ENCODE peak calls at places on chromosome X, in five cellular contexts. One of them, this sample, is unnamed.

GRCh38 chrX:17692709-17693346 is 44.5 kb upstream of the SCML1 start:
- DNase-seq in right atrium auricular region: no peak
- DNase-seq in T-helper 2 cell: no peak
- DNase-seq in tibial artery: no peak
- DNase-seq in hepatic stellate cell: no peak
- DNase-seq in this sample: no peak

GRCh38 chrX:136179133-136179532 is 31.8 kb downstream of the FHL1 start:
- DNase-seq in right atrium auricular region: no peak
- DNase-seq in T-helper 2 cell: no peak
- DNase-seq in tibial artery: no peak
- DNase-seq in hepatic stellate cell: no peak
- DNase-seq in this sample: no peak

GRCh38 chrX:49230500-49231232 is 2.5 kb downstream of the CACNA1F start:
- DNase-seq in right atrium auricular region: peak; percentile 66
- DNase-seq in T-helper 2 cell: peak; percentile 32
- DNase-seq in tibial artery: peak; percentile 54
- DNase-seq in hepatic stellate cell: peak; percentile 29
- DNase-seq in this sample: no peak

GRCh38 chrX:15240414-15240813 is 29.5 kb downstream of the ASB9 start:
- DNase-seq in right atrium auricular region: no peak
- DNase-seq in T-helper 2 cell: no peak
- DNase-seq in tibial artery: no peak
- DNase-seq in hepatic stellate cell: no peak
- DNase-seq in this sample: no peak

GRCh38 chrX:107666931-107667330 is 38.6 kb downstream of the PRPS1 start:
- DNase-seq in right atrium auricular region: no peak
- DNase-seq in T-helper 2 cell: no peak
- DNase-seq in tibial artery: no peak
- DNase-seq in hepatic stellate cell: no peak
- DNase-seq in this sample: no peak

GRCh38 chrX:47502591-47503222 is 19.7 kb upstream of the ZNF41 start:
- DNase-seq in right atrium auricular region: no peak
- DNase-seq in T-helper 2 cell: no peak
- DNase-seq in tibial artery: no peak
- DNase-seq in hepatic stellate cell: no peak
- DNase-seq in this sample: no peak

GRCh38 chrX:150482537-150483217 is 85.7 kb upstream of the MTM1 start:
- DNase-seq in right atrium auricular region: no peak
- DNase-seq in T-helper 2 cell: peak; percentile 23
- DNase-seq in tibial artery: no peak
- DNase-seq in hepatic stellate cell: no peak
- DNase-seq in this sample: no peak

GRCh38 chrX:70664726-70665125 is 220.1 kb downstream of the DLG3 start:
- DNase-seq in right atrium auricular region: no peak
- DNase-seq in T-helper 2 cell: no peak
- DNase-seq in tibial artery: no peak
- DNase-seq in hepatic stellate cell: peak; percentile 8
- DNase-seq in this sample: no peak

GRCh38 chrX:150406559-150406958 is 43.4 kb downstream of the MAMLD1 start:
- DNase-seq in right atrium auricular region: no peak
- DNase-seq in T-helper 2 cell: no peak
- DNase-seq in tibial artery: no peak
- DNase-seq in hepatic stellate cell: no peak
- DNase-seq in this sample: no peak

GRCh38 chrX:138255373-138255772 is 456.1 kb downstream of the FGF13 start:
- DNase-seq in right atrium auricular region: no peak
- DNase-seq in T-helper 2 cell: no peak
- DNase-seq in tibial artery: no peak
- DNase-seq in hepatic stellate cell: no peak
- DNase-seq in this sample: no peak

GRCh38 chrX:118595501-118596042 is 100.0 kb downstream of the DOCK11 start:
- DNase-seq in right atrium auricular region: no peak
- DNase-seq in T-helper 2 cell: no peak
- DNase-seq in tibial artery: no peak
- DNase-seq in hepatic stellate cell: no peak
- DNase-seq in this sample: no peak

GRCh38 chrX:112259375-112259774 is 176.8 kb upstream of the TRPC5 start:
- DNase-seq in right atrium auricular region: no peak
- DNase-seq in T-helper 2 cell: no peak
- DNase-seq in tibial artery: no peak
- DNase-seq in hepatic stellate cell: no peak
- DNase-seq in this sample: no peak

GRCh38 chrX:135625995-135626394 is 87.4 kb upstream of the CT45A1 start:
- DNase-seq in right atrium auricular region: no peak
- DNase-seq in T-helper 2 cell: no peak
- DNase-seq in tibial artery: no peak
- DNase-seq in hepatic stellate cell: no peak
- DNase-seq in this sample: no peak

GRCh38 chrX:11111038-11111851 is at the start of gene HCCS:
- DNase-seq in right atrium auricular region: peak; percentile 80
- DNase-seq in T-helper 2 cell: peak; percentile 72
- DNase-seq in tibial artery: peak; percentile 77
- DNase-seq in hepatic stellate cell: peak; percentile 66
- DNase-seq in this sample: peak; percentile 58

GRCh38 chrX:17470136-17470535 is 95.1 kb downstream of the NHS start:
- DNase-seq in right atrium auricular region: no peak
- DNase-seq in T-helper 2 cell: no peak
- DNase-seq in tibial artery: no peak
- DNase-seq in hepatic stellate cell: no peak
- DNase-seq in this sample: no peak

GRCh38 chrX:14865201-14865600 is 7.7 kb downstream of the FANCB start:
- DNase-seq in right atrium auricular region: no peak
- DNase-seq in T-helper 2 cell: no peak
- DNase-seq in tibial artery: no peak
- DNase-seq in hepatic stellate cell: peak; percentile 4
- DNase-seq in this sample: no peak

GRCh38 chrX:46912098-46912672 is at the start of gene JADE3:
- DNase-seq in right atrium auricular region: peak; percentile 62
- DNase-seq in T-helper 2 cell: no peak
- DNase-seq in tibial artery: peak; percentile 71
- DNase-seq in hepatic stellate cell: peak; percentile 61
- DNase-seq in this sample: no peak

GRCh38 chrX:115584715-115585114 is 23.7 kb downstream of the PLS3 start:
- DNase-seq in right atrium auricular region: no peak
- DNase-seq in T-helper 2 cell: no peak
- DNase-seq in tibial artery: no peak
- DNase-seq in hepatic stellate cell: no peak
- DNase-seq in this sample: no peak

GRCh38 chrX:140817943-140818342 is 108.4 kb downstream of the LINC00632 start:
- DNase-seq in right atrium auricular region: no peak
- DNase-seq in T-helper 2 cell: no peak
- DNase-seq in tibial artery: no peak
- DNase-seq in hepatic stellate cell: peak; percentile 8
- DNase-seq in this sample: no peak

GRCh38 chrX:43349363-43349762 is 306.7 kb upstream of the MAOA start:
- DNase-seq in right atrium auricular region: no peak
- DNase-seq in T-helper 2 cell: peak; percentile 5
- DNase-seq in tibial artery: no peak
- DNase-seq in hepatic stellate cell: peak; percentile 4
- DNase-seq in this sample: no peak

GRCh38 chrX:132615396-132616131 is 126.7 kb upstream of the MBNL3 start:
- DNase-seq in right atrium auricular region: no peak
- DNase-seq in T-helper 2 cell: peak; percentile 0
- DNase-seq in tibial artery: peak; percentile 21
- DNase-seq in hepatic stellate cell: no peak
- DNase-seq in this sample: no peak

GRCh38 chrX:132086717-132087116 is 41.1 kb downstream of the FRMD7 start:
- DNase-seq in right atrium auricular region: no peak
- DNase-seq in T-helper 2 cell: no peak
- DNase-seq in tibial artery: no peak
- DNase-seq in hepatic stellate cell: no peak
- DNase-seq in this sample: no peak

GRCh38 chrX:55524487-55524886 is 34.8 kb upstream of the USP51 start:
- DNase-seq in right atrium auricular region: no peak
- DNase-seq in T-helper 2 cell: no peak
- DNase-seq in tibial artery: no peak
- DNase-seq in hepatic stellate cell: no peak
- DNase-seq in this sample: no peak

GRCh38 chrX:152915541-152916241 is 17.8 kb downstream of the ZNF185 start:
- DNase-seq in right atrium auricular region: no peak
- DNase-seq in T-helper 2 cell: no peak
- DNase-seq in tibial artery: no peak
- DNase-seq in hepatic stellate cell: peak; percentile 80
- DNase-seq in this sample: no peak

GRCh38 chrX:78693547-78693946 is 34.4 kb upstream of the RTL3 start:
- DNase-seq in right atrium auricular region: no peak
- DNase-seq in T-helper 2 cell: no peak
- DNase-seq in tibial artery: no peak
- DNase-seq in hepatic stellate cell: no peak
- DNase-seq in this sample: no peak

GRCh38 chrX:24828147-24828546 is 134.4 kb downstream of the POLA1 start:
- DNase-seq in right atrium auricular region: no peak
- DNase-seq in T-helper 2 cell: no peak
- DNase-seq in tibial artery: no peak
- DNase-seq in hepatic stellate cell: no peak
- DNase-seq in this sample: no peak

GRCh38 chrX:41332005-41332404 is 2.0 kb upstream of the DDX3X start:
- DNase-seq in right atrium auricular region: no peak
- DNase-seq in T-helper 2 cell: no peak
- DNase-seq in tibial artery: no peak
- DNase-seq in hepatic stellate cell: no peak
- DNase-seq in this sample: no peak

GRCh38 chrX:120408168-120408567 is 46.3 kb downstream of the ATP1B4 start:
- DNase-seq in right atrium auricular region: no peak
- DNase-seq in T-helper 2 cell: no peak
- DNase-seq in tibial artery: no peak
- DNase-seq in hepatic stellate cell: no peak
- DNase-seq in this sample: no peak

GRCh38 chrX:22325091-22325490 is 52.4 kb downstream of the CBLL2 start:
- DNase-seq in right atrium auricular region: no peak
- DNase-seq in T-helper 2 cell: no peak
- DNase-seq in tibial artery: no peak
- DNase-seq in hepatic stellate cell: no peak
- DNase-seq in this sample: no peak

GRCh38 chrX:109974906-109975655 is 27.8 kb upstream of the TMEM164 start:
- DNase-seq in right atrium auricular region: no peak
- DNase-seq in T-helper 2 cell: no peak
- DNase-seq in tibial artery: no peak
- DNase-seq in hepatic stellate cell: no peak
- DNase-seq in this sample: no peak

GRCh38 chrX:134782796-134783195 is 124.5 kb upstream of the PLAC1 start:
- DNase-seq in right atrium auricular region: no peak
- DNase-seq in T-helper 2 cell: no peak
- DNase-seq in tibial artery: no peak
- DNase-seq in hepatic stellate cell: peak; percentile 12
- DNase-seq in this sample: no peak

GRCh38 chrX:48606091-48606490 is 8.8 kb downstream of the WDR13 start:
- DNase-seq in right atrium auricular region: no peak
- DNase-seq in T-helper 2 cell: no peak
- DNase-seq in tibial artery: no peak
- DNase-seq in hepatic stellate cell: no peak
- DNase-seq in this sample: no peak

GRCh38 chrX:111040377-111041017 is 55.5 kb upstream of the PAK3 start:
- DNase-seq in right atrium auricular region: no peak
- DNase-seq in T-helper 2 cell: no peak
- DNase-seq in tibial artery: no peak
- DNase-seq in hepatic stellate cell: no peak
- DNase-seq in this sample: no peak

GRCh38 chrX:125680366-125680765 is 360.7 kb downstream of the TEX13C start:
- DNase-seq in right atrium auricular region: no peak
- DNase-seq in T-helper 2 cell: no peak
- DNase-seq in tibial artery: no peak
- DNase-seq in hepatic stellate cell: no peak
- DNase-seq in this sample: no peak

GRCh38 chrX:110244951-110245480 is 72.9 kb downstream of the AMMECR1 start:
- DNase-seq in right atrium auricular region: no peak
- DNase-seq in T-helper 2 cell: no peak
- DNase-seq in tibial artery: no peak
- DNase-seq in hepatic stellate cell: no peak
- DNase-seq in this sample: no peak

This sample was measured in GOT3.